ENCODE peak calls at places on chromosomes 7 and 10, in four cellular contexts. Q is GM04504, S is T-helper 1 cell, V is T-helper 2 cell. J is an unnamed sample.

GRCh38 chr7:110522061-110522750 is 568.7 kb upstream of the LRRN3 start:
- DNase-seq in Q (no peak), V (no peak), S (no peak), J (no peak)

GRCh38 chr7:104890216-104890615 is 123.8 kb upstream of the KMT2E start:
- DNase-seq in V (no peak), Q (no peak), S (no peak), J (no peak)

GRCh38 chr7:50497068-50497642 is 47.0 kb upstream of the FIGNL1 start:
- DNase-seq in Q (no peak), S (no peak), V (no peak), J (no peak)

GRCh38 chr7:362416-363096 is 72.6 kb downstream of the FOXL3 start:
- DNase-seq in V (no peak), S (no peak), Q (no peak), J (peak; percentile 31)

GRCh38 chr7:106807474-106807873 is 57.6 kb upstream of the PIK3CG start:
- DNase-seq in V (no peak), S (no peak), Q (no peak), J (no peak)

GRCh38 chr7:133139350-133139749 is 57.5 kb upstream of the CHCHD3 start:
- DNase-seq in Q (peak; percentile 12), S (no peak), V (no peak), J (no peak)

GRCh38 chr10:59366310-59366709 is 4.0 kb upstream of the FAM13C start:
- DNase-seq in S (no peak), Q (no peak), V (no peak), J (no peak)

GRCh38 chr7:96861-97260 is 95.5 kb upstream of the FAM20C start:
- DNase-seq in Q (no peak), S (no peak), V (no peak), J (no peak)

GRCh38 chr10:9214618-9215017 is 1160.1 kb downstream of the GATA3 start:
- DNase-seq in Q (no peak), V (no peak), S (no peak), J (no peak)

GRCh38 chr10:78147202-78147601 is 113.5 kb downstream of the RPS24 start:
- DNase-seq in Q (no peak), S (no peak), V (no peak), J (no peak)

GRCh38 chr7:51013218-51013786 is 230.6 kb upstream of the GRB10 start:
- DNase-seq in S (no peak), Q (no peak), V (no peak), J (no peak)

GRCh38 chr10:14173706-14174594 is 156.8 kb downstream of the FRMD4A start:
- DNase-seq in V (no peak), Q (no peak), S (no peak), J (no peak)

GRCh38 chr7:41891967-41892755 is 189.3 kb upstream of the INHBA start:
- DNase-seq in S (no peak), Q (no peak), V (no peak), J (no peak)

GRCh38 chr10:93376372-93377296 is 105.5 kb downstream of the MYOF start:
- DNase-seq in V (no peak), S (peak; percentile 23), Q (peak; percentile 82), J (no peak)

GRCh38 chr10:44947356-44948152 is 12.0 kb upstream of the RASSF4 start:
- DNase-seq in S (no peak), V (no peak), Q (no peak), J (no peak)

GRCh38 chr7:1288390-1288995 is 55.8 kb downstream of the UNCX start:
- DNase-seq in Q (no peak), V (no peak), S (no peak), J (no peak)

J was measured in effector CD8-positive, alpha-beta T cell.